ENCODE peak calls at places on chromosomes 11 and 22, in eight cellular contexts. A is OCI-LY7, N is lower leg skin, J is choroid plexus epithelial cell, Q is MM.1S, Z is thyroid gland, G is uterus, T is A673. Y is an unnamed sample.

GRCh38 chr11:114082767-114083181 is 23.3 kb downstream of the ZBTB16 start:
- DNase-seq in A (no peak), N (peak), J (no peak), Q (no peak), Z (no peak), G (no peak), T (no peak), Y (no peak)

GRCh38 chr22:35102663-35103062 is 36.7 kb downstream of the ISX start:
- DNase-seq in A (peak), N (peak), J (peak), Q (peak), Z (no peak), G (no peak), T (peak), Y (no peak)

GRCh38 chr11:30322162-30322561 is 742 bp upstream of the ARL14EP start:
- DNase-seq in A (no peak), N (no peak), J (no peak), Q (no peak), Z (no peak), G (no peak), T (no peak), Y (no peak)

GRCh38 chr11:58334708-58335107 is 24.2 kb downstream of the OR5B17 start:
- DNase-seq in A (no peak), N (no peak), J (peak), Q (no peak), Z (no peak), G (no peak), T (peak), Y (peak)

GRCh38 chr11:831132-831864 is 1.5 kb upstream of the CD151 start:
- DNase-seq in A (no peak), N (no peak), J (peak), Q (no peak), Z (no peak), G (no peak), T (no peak), Y (peak)

GRCh38 chr11:102974552-102975280 is 19.2 kb upstream of the MMP13 start:
- DNase-seq in A (no peak), N (no peak), J (peak), Q (no peak), Z (no peak), G (no peak), T (no peak), Y (peak)

GRCh38 chr11:1082728-1083620 is 8.3 kb downstream of the MUC2 start:
- DNase-seq in A (no peak), N (no peak), J (no peak), Q (no peak), Z (no peak), G (peak), T (no peak), Y (no peak)

GRCh38 chr11:1156506-1157340 is 1.0 kb upstream of the MUC5AC start:
- DNase-seq in A (no peak), N (peak), J (no peak), Q (no peak), Z (no peak), G (no peak), T (no peak), Y (no peak)

GRCh38 chr11:119615003-119615878 is 113.8 kb downstream of the NECTIN1 start:
- DNase-seq in A (peak), N (no peak), J (peak), Q (peak), Z (no peak), G (no peak), T (peak), Y (peak)

GRCh38 chr22:48143856-48144255 is 1381.4 kb downstream of the TBC1D22A start:
- DNase-seq in A (no peak), N (peak), J (no peak), Q (no peak), Z (no peak), G (no peak), T (no peak), Y (no peak)
- H3K4me3 ChIP-seq in A (no peak), N (no peak), J (no peak), Q (no peak), Z (no peak), G (no peak), T (no peak), Y (no peak)

GRCh38 chr11:69102732-69103615 is 52.8 kb upstream of the SMIM38 start:
- DNase-seq in A (no peak), N (no peak), J (peak), Q (no peak), Z (no peak), G (no peak), T (peak), Y (peak)
- TF ChIP-seq CTCF in A (no peak), N (no peak), J (peak), Q (no peak), Z (no peak), G (no peak), T (peak), Y (peak)

GRCh38 chr11:69521461-69521860 is 40.0 kb downstream of the LINC01488 start:
- DNase-seq in A (no peak), N (no peak), J (no peak), Q (no peak), Z (no peak), G (no peak), T (no peak), Y (no peak)
- H3K4me3 ChIP-seq in A (no peak), N (no peak), J (no peak), Q (no peak), Z (no peak), G (no peak), T (no peak), Y (no peak)

DNA sequence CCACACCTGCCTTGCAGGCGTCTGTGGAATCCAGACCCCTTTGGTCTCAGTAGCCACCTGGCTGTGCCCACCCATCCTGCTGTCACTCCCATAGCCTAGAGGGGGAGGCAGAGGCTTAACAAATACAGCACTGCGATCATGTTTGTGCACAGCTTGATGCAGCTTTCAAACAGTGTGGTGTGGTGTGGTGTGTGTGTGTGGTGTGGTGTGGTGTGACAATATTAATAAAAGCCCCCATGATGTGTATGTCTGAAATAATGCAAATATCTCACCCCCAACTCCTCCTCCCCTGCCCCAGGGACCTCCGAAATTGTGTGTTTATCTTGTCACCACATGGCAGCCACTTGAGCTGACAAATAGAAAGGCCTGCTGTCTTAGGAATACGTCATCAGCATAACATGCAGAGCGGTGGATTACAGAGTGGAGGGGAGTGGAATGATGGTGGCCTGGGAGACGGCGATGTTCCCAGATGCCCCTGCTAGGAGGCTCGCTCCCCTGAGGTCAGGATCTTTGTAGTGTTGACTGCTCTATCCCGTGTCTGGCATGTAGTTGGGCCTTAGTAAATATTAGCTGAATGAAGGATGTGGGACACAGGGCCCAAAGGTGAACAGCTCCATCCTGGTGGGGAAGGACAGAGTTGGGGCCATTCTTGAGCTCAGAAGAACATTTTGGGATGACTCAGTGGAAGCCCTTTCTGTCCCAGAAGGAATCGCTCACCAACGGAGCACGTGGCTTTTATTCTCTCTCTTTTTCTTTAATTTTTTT is 2.8 kb downstream of the PDXP start:
- DNase-seq in A (peak), N (no peak), J (peak), Q (no peak), Z (no peak), G (peak), T (peak), Y (peak)
- TF ChIP-seq CTCF in A (peak), N (no peak), J (peak), Q (peak), Z (no peak), G (peak), T (peak), Y (peak)

GRCh38 chr11:70468256-70469230 is 70.2 kb downstream of the CTTN start:
- DNase-seq in A (no peak), N (no peak), J (peak), Q (no peak), Z (no peak), G (no peak), T (peak), Y (no peak)
- H3K4me3 ChIP-seq in A (no peak), N (no peak), J (no peak), Q (no peak), Z (no peak), G (no peak), T (no peak), Y (no peak)

DNA sequence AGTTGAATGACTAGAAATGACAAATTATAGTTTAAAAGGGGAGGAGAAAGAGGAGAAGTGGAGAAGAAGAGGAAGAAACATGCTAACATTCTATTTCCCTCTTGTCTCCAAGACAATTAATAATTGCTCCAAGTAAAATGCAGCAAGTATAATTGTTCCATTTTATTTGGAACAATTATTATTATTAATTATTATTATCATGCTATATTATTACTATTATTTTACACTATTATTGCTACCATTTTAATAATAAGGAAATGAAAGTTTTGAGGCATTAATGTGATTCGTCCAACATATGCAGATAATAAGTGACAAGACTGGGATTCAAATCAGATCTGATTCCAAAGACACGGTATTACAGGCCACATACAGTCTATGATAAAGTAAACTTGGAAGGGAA is 293.6 kb upstream of the ZC3H12C start:
- DNase-seq in A (no peak), N (no peak), J (no peak), Q (no peak), Z (no peak), G (no peak), T (no peak), Y (no peak)
- TF ChIP-seq CTCF in A (no peak), N (no peak), J (no peak), Q (no peak), Z (no peak), G (no peak), T (no peak), Y (no peak)

DNA sequence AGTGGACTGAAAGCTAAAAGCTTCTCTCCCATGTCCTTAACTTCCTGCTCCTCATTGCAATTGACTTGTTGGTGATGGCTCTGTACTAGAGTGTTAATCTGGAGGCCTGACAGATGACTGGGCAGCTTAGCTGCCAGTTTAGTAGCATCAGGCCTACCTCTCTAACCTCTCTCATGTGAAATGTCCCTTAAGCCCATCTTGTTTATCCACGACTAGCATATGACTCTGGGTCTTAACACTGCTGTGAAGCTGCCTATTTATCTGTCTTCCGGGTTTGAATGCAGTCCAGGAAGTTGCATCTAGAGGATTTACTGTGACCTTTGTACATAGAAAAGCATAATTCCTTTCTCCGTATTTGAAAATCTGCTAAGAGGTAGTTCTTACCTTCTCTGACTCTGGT is 85.3 kb upstream of the HORMAD2 start:
- DNase-seq in A (no peak), N (no peak), J (peak), Q (no peak), Z (no peak), G (no peak), T (no peak), Y (peak)
- H3K4me3 ChIP-seq in A (no peak), N (no peak), J (no peak), Q (no peak), Z (no peak), G (no peak), T (no peak), Y (no peak)

GRCh38 chr11:76415073-76415472 is 29.7 kb upstream of the EMSY start:
- DNase-seq in A (peak), N (no peak), J (no peak), Q (peak), Z (peak), G (no peak), T (no peak), Y (no peak)
- TF ChIP-seq CTCF in A (peak), N (no peak), J (no peak), Q (peak), Z (no peak), G (no peak), T (no peak), Y (no peak)

GRCh38 chr22:27775087-27775697 is 26.4 kb downstream of the MN1 start:
- DNase-seq in A (no peak), N (no peak), J (no peak), Q (no peak), Z (no peak), G (no peak), T (no peak), Y (no peak)
- H3K4me3 ChIP-seq in A (no peak), N (no peak), J (no peak), Q (no peak), Z (no peak), G (no peak), T (no peak), Y (no peak)

DNA sequence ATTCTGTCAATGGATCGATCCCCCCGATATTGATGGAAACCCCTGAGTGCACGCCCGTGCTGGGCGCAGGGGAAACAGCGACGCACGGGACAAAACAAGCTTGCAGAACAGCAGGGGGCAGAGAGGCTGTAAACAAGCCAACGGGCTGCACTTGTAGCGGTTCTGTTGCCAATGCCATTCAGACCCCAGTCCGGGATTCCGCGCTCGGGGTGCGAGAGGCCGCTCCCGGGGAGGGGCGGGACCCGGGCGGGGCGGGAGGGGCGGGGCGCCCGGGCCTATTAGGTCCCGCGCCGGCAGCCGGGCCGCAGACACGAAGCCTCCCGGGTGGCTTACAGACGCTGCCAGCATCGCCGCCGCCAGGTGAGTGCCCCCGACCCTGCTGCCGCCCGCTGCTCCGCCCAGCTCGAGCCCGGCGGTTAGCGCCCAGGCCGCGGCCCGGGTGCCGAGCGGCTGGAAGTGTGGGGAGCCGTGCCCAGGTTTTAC is at the start of gene BIK:
- DNase-seq in A (peak), N (no peak), J (no peak), Q (peak), Z (peak), G (no peak), T (peak), Y (peak)
- TF ChIP-seq CTCF in A (peak), N (no peak), J (no peak), Q (peak), Z (no peak), G (no peak), T (no peak), Y (peak)